ENCODE peak calls at places on chromosomes 13 and 19, in seven cellular contexts. J, A, H, U, Q, T and Z are unnamed samples.

GRCh38 chr19:40210919-40211318 is 7.3 kb downstream of the TTC9B start:
- DNase-seq in J (no peak), A (no peak), Q (no peak), T (no peak), U (no peak), H (no peak), Z (no peak)

GRCh38 chr13:89199138-89199537 is 1528.0 kb downstream of the SLITRK5 start:
- DNase-seq in U (no peak), J (no peak), Q (no peak), A (no peak), T (peak; percentile 60), H (no peak), Z (peak; percentile 86)

GRCh38 chr19:58543826-58544590 is at the start of gene TRIM28:
- DNase-seq in A (peak; percentile 98), J (peak; percentile 96), U (peak; percentile 100), Q (peak; percentile 100), T (peak; percentile 99), H (peak; percentile 97), Z (peak; percentile 98)

GRCh38 chr13:94050686-94051085 is 428.8 kb downstream of the DCT start:
- DNase-seq in T (no peak), A (no peak), Q (no peak), H (no peak), U (no peak), J (no peak), Z (no peak)

GRCh38 chr19:40519352-40520322 is 52.8 kb downstream of the SPTBN4 start:
- DNase-seq in H (peak; percentile 25), Q (no peak), A (no peak), T (peak; percentile 54), J (no peak), U (no peak), Z (peak; percentile 33)

GRCh38 chr13:20526664-20527063 is 1.0 kb upstream of the CRYL1 start:
- DNase-seq in A (no peak), J (no peak), H (no peak), T (peak; percentile 18), Q (no peak), U (no peak), Z (no peak)

GRCh38 chr19:1534972-1535371 is 11.1 kb downstream of the PLK5 start:
- DNase-seq in J (no peak), A (no peak), H (no peak), Q (no peak), T (no peak), U (no peak), Z (no peak)

GRCh38 chr19:28428644-28429348 is 784.2 kb downstream of the UQCRFS1 start:
- DNase-seq in U (no peak), J (no peak), T (peak; percentile 31), A (no peak), H (no peak), Q (no peak), Z (no peak)

GRCh38 chr19:2282062-2282861 is at the start of gene PEAK3:
- DNase-seq in U (peak; percentile 80), T (peak; percentile 57), H (no peak), A (peak; percentile 87), Q (peak; percentile 68), J (no peak), Z (no peak)

GRCh38 chr19:38946229-38947010 is 15.7 kb downstream of the MRPS12 start:
- DNase-seq in H (no peak), Q (no peak), U (no peak), J (no peak), T (no peak), A (no peak), Z (no peak)

GRCh38 chr19:38952395-38953165 is 21.8 kb downstream of the MRPS12 start:
- DNase-seq in U (no peak), Q (no peak), T (no peak), J (no peak), H (peak; percentile 64), A (no peak), Z (no peak)

GRCh38 chr19:38953677-38954076 is 21.9 kb downstream of the FBXO17 start:
- DNase-seq in U (no peak), A (no peak), H (no peak), Q (no peak), J (no peak), T (no peak), Z (no peak)

GRCh38 chr19:38951187-38951586 is 20.4 kb downstream of the MRPS12 start:
- DNase-seq in A (no peak), Q (no peak), U (no peak), H (no peak), T (no peak), J (no peak), Z (no peak)

DNA sequence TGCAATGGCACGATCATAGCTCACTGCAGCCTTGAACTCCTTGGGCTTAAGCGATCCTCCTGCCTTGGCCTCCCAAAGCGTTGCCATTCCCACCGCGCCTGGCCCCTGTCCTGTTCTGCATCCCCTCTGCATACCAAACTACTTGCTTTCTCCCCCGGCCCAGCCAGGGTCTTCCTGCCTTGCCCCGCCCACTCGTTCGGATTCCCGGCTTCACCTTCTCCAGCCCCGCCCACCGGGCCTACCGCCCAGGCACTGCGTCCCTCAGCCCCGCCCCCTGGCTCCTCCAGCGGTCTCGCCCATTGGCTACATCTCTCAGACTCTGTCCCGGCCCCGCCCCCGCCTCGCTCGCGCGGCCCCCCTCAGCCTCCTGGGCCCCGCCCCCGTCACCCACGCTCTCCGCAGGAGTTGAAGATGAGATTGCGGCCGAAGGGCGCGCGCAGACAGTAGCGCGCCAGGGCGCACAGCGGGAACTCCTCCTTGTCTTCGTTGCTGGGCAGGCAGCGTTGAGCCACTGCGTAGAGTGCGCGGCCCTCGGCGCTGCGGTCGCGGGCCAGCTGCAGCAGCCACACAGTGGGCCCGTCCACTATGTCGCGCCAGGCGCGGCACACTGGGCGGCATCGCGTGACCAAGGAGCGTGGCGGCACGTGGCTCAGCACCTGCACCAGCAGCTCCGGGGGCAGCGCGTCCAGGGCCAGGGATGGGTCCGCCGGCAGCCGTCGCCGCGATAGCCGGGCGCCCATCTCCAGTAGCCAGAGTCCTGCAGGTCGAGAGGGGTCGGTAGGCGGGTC is 19.0 kb downstream of the MRPS12 start:
- DNase-seq in T (peak; percentile 82), A (peak; percentile 87), H (no peak), J (no peak), U (peak; percentile 99), Q (peak; percentile 77), Z (peak; percentile 16)
- H3K27ac ChIP-seq in T (no peak overlapping the region), A (no peak overlapping the region), H (no peak overlapping the region), J (no peak overlapping the region), U (no peak overlapping the region), Q (no peak overlapping the region), Z (no peak overlapping the region)

DNA sequence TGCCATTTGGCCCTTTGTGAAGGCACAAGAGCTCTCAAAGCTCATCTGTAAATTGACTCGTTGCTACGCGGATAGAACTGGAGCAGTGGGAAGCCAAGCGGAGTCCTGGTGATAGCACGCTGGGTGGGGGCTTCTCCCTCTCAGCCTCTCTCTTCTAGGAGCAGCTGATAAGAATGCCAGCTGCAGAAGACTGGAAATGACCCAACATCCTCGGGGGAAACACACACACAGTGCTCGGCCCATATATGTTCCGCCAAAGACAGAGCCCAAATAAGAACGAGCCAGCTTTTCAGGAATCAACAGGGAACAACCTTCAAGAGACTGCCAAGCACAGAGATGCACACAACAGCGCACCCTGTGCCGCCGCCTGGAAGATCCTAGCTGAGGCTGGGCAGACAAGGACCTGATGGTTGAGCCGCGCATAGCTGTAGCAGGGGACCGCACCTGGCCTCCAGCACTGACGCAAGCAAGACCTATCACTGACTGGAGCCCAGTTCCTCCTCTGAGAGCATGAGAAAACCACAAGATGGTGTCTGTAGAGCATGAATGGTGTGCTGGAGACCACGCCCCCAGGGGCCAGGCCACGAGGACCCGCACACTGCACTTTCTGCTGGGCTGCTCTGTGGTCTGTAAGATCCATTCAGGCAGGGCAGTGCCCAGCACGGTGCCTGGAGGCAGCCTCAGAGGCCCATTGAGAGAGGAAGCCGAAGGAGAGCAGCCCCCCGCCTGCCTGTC is 16.0 kb upstream of the SLC35E1 start:
- DNase-seq in U (peak; percentile 68), J (no peak), Q (peak; percentile 63), A (no peak), T (peak; percentile 50), H (peak; percentile 98), Z (peak; percentile 59)
- TF ChIP-seq CTCF in U (no peak), J (no peak), Q (no peak), A (no peak), T (no peak), H (peak; percentile 40), Z (peak; percentile 43)

DNA sequence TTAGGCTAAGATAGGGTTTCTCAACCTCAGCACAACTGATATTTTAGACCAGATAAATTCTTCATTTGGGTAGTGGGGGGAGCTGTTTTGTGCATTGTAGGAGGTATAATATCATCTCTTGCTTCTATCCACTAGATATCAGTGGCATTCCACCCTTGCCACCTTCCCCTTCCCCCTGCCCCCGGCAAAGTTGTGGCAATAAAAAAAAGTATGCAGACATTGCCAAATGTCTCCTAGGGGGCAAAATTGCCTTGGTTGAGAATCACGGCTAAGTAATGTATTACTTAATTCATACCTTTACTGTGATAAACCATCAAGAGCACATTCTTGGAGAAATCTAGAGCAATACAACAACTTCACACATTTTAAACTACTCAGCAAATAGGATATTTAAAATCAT is 51.4 kb downstream of the UBL3 start:
- DNase-seq in J (no peak), U (no peak), Q (no peak), H (no peak), A (no peak), T (no peak), Z (no peak)
- H3K4me1 ChIP-seq in J (no peaks in the 10 kb centered on the region), U (no peaks in the 10 kb centered on the region), Q (peaks cover 8% of the 10 kb centered on the region), H (no peaks in the 10 kb centered on the region), A (peaks cover 16% of the 10 kb centered on the region), T (no peaks in the 10 kb centered on the region), Z (no peaks in the 10 kb centered on the region)

GRCh38 chr13:27960362-27961226 is 8.5 kb downstream of the CDX2 start:
- DNase-seq in J (no peak), A (peak; percentile 35), T (no peak), U (peak; percentile 61), H (peak; percentile 10), Q (peak; percentile 48), Z (no peak)

GRCh38 chr13:27962982-27963381 is 6.1 kb downstream of the CDX2 start:
- DNase-seq in A (no peak), H (no peak), U (no peak), T (no peak), Q (peak; percentile 32), J (no peak), Z (no peak)

GRCh38 chr13:27959976-27960361 is 9.1 kb downstream of the CDX2 start:
- DNase-seq in H (no peak), A (no peak), T (no peak), U (no peak), Q (no peak), J (no peak), Z (no peak)

GRCh38 chr13:27962128-27962841 is 6.8 kb downstream of the CDX2 start:
- DNase-seq in T (no peak), A (no peak), J (no peak), U (peak; percentile 15), H (no peak), Q (no peak), Z (no peak)

GRCh38 chr13:27961227-27962085 is 7.7 kb downstream of the CDX2 start:
- DNase-seq in A (no peak), Q (peak; percentile 40), J (no peak), T (no peak), U (peak; percentile 17), H (no peak), Z (no peak)
- H3K27ac ChIP-seq in A (no peak overlapping the region), Q (no peak overlapping the region), J (no peak overlapping the region), T (no peak overlapping the region), U (no peak overlapping the region), H (no peak overlapping the region), Z (no peak overlapping the region)